ENCODE peak calls at places on chromosomes 12 and 14, in eight cellular contexts. B, G, T, M, V, P, L and N are unnamed samples.

GRCh38 chr14:33952541-33952940 is 1.7 kb upstream of the EGLN3 start:
- DNase-seq in B (no peak), G (no peak), T (no peak), M (no peak), V (no peak), P (no peak), L (no peak), N (no peak)

GRCh38 chr14:53391631-53392030 is 238.5 kb upstream of the DDHD1 start:
- DNase-seq in B (no peak), G (no peak), T (peak; percentile 52), M (no peak), V (no peak), P (no peak), L (no peak), N (no peak)

GRCh38 chr14:76761849-76762616 is 765 bp downstream of the VASH1 start:
- DNase-seq in B (no peak), G (no peak), T (no peak), M (no peak), V (no peak), P (no peak), L (peak; percentile 23), N (no peak)

GRCh38 chr14:100866666-100867630 is 36.6 kb downstream of the RTL1 start:
- DNase-seq in B (no peak), G (no peak), T (no peak), M (no peak), V (no peak), P (no peak), L (no peak), N (no peak)

GRCh38 chr14:52977798-52978197 is 26.9 kb upstream of the FERMT2 start:
- DNase-seq in B (peak; percentile 31), G (no peak), T (no peak), M (no peak), V (no peak), P (no peak), L (no peak), N (no peak)

GRCh38 chr12:76623929-76624328 is 64.4 kb upstream of the OSBPL8 start:
- DNase-seq in B (no peak), G (no peak), T (peak; percentile 28), M (peak; percentile 61), V (no peak), P (no peak), L (no peak), N (no peak)

GRCh38 chr14:52315355-52315718 is 1.2 kb downstream of the PTGER2 start:
- DNase-seq in B (no peak), G (no peak), T (no peak), M (no peak), V (no peak), P (no peak), L (no peak), N (no peak)

GRCh38 chr12:64609543-64610091 is 678 bp upstream of the RASSF3 start:
- DNase-seq in B (no peak), G (no peak), T (no peak), M (peak; percentile 69), V (peak; percentile 23), P (no peak), L (no peak), N (no peak)

GRCh38 chr14:55245657-55246268 is 25.5 kb upstream of the FBXO34 start:
- DNase-seq in B (peak; percentile 30), G (peak; percentile 16), T (no peak), M (no peak), V (no peak), P (no peak), L (no peak), N (no peak)

GRCh38 chr14:66238969-66239368 is 247.2 kb upstream of the CCDC196 start:
- DNase-seq in B (no peak), G (no peak), T (no peak), M (no peak), V (no peak), P (no peak), L (no peak), N (no peak)

GRCh38 chr12:114679942-114680341 is 4.0 kb downstream of the TBX3 start:
- DNase-seq in B (no peak), G (no peak), T (no peak), M (no peak), V (no peak), P (no peak), L (no peak), N (no peak)

GRCh38 chr14:101030586-101030985 is 127.1 kb upstream of the RTL1 start:
- DNase-seq in B (no peak), G (no peak), T (no peak), M (no peak), V (no peak), P (no peak), L (no peak), N (peak; percentile 6)

GRCh38 chr12:95114766-95115450 is 41.5 kb upstream of the NR2C1 start:
- DNase-seq in B (no peak), G (no peak), T (no peak), M (no peak), V (peak; percentile 30), P (no peak), L (peak; percentile 50), N (no peak)

GRCh38 chr12:95802482-95803264 is 12.1 kb upstream of the NTN4 start:
- DNase-seq in B (no peak), G (no peak), T (peak; percentile 67), M (peak; percentile 94), V (no peak), P (no peak), L (no peak), N (no peak)

GRCh38 chr14:82341386-82341785 is 807.7 kb upstream of the SEL1L start:
- DNase-seq in B (no peak), G (no peak), T (no peak), M (no peak), V (no peak), P (no peak), L (no peak), N (no peak)

GRCh38 chr14:22535916-22536315 is 53.1 kb downstream of the DAD1 start:
- DNase-seq in B (no peak), G (no peak), T (no peak), M (no peak), V (no peak), P (no peak), L (no peak), N (no peak)

GRCh38 chr12:50065726-50066310 is 8.4 kb downstream of the ASIC1 start:
- DNase-seq in B (no peak), G (no peak), T (no peak), M (no peak), V (no peak), P (no peak), L (no peak), N (no peak)

GRCh38 chr14:75383721-75384120 is 44.1 kb upstream of the JDP2 start:
- DNase-seq in B (no peak), G (no peak), T (no peak), M (no peak), V (no peak), P (no peak), L (no peak), N (no peak)

GRCh38 chr14:30553311-30553989 is 5.5 kb upstream of the G2E3 start:
- DNase-seq in B (no peak), G (no peak), T (no peak), M (no peak), V (no peak), P (no peak), L (no peak), N (no peak)

GRCh38 chr12:106085213-106085612 is 53.5 kb downstream of the NUAK1 start:
- DNase-seq in B (no peak), G (no peak), T (no peak), M (no peak), V (no peak), P (no peak), L (no peak), N (no peak)

GRCh38 chr12:128797119-128798118 is 26.3 kb downstream of the SLC15A4 start:
- DNase-seq in B (no peak), G (no peak), T (no peak), M (peak; percentile 68), V (peak; percentile 48), P (no peak), L (no peak), N (no peak)

GRCh38 chr12:94879542-94879941 is 124.0 kb downstream of the NDUFA12 start:
- DNase-seq in B (no peak), G (no peak), T (no peak), M (no peak), V (peak; percentile 14), P (no peak), L (no peak), N (no peak)

GRCh38 chr14:65156568-65157366 is 54.5 kb upstream of the MAX start:
- DNase-seq in B (no peak), G (no peak), T (peak; percentile 66), M (no peak), V (peak; percentile 23), P (no peak), L (no peak), N (no peak)

GRCh38 chr12:105980048-105980447 is 158.7 kb downstream of the NUAK1 start:
- DNase-seq in B (no peak), G (no peak), T (no peak), M (no peak), V (no peak), P (no peak), L (no peak), N (no peak)

GRCh38 chr14:68208218-68208617 is 388.6 kb downstream of the RAD51B start:
- DNase-seq in B (no peak), G (no peak), T (peak; percentile 49), M (no peak), V (no peak), P (no peak), L (no peak), N (no peak)

GRCh38 chr14:63480599-63480998 is 62.6 kb downstream of the PPP2R5E start:
- DNase-seq in B (no peak), G (no peak), T (no peak), M (peak; percentile 6), V (no peak), P (no peak), L (no peak), N (no peak)

GRCh38 chr12:42978718-42979117 is 389.2 kb upstream of the PRICKLE1 start:
- DNase-seq in B (no peak), G (no peak), T (no peak), M (no peak), V (no peak), P (no peak), L (no peak), N (no peak)

GRCh38 chr12:127060310-127060847 is 1206.6 kb upstream of the TMEM132C start:
- DNase-seq in B (no peak), G (no peak), T (no peak), M (no peak), V (no peak), P (no peak), L (peak; percentile 45), N (no peak)

GRCh38 chr12:69685810-69686209 is 13.3 kb downstream of the BEST3 start:
- DNase-seq in B (no peak), G (no peak), T (peak; percentile 80), M (peak; percentile 16), V (no peak), P (no peak), L (no peak), N (no peak)

GRCh38 chr12:113476093-113476986 is 4.7 kb upstream of the LHX5 start:
- DNase-seq in B (no peak), G (no peak), T (no peak), M (no peak), V (peak; percentile 57), P (no peak), L (no peak), N (no peak)

GRCh38 chr12:73935817-73936216 is 601.8 kb upstream of the ATXN7L3B start:
- DNase-seq in B (no peak), G (no peak), T (no peak), M (peak; percentile 26), V (no peak), P (no peak), L (peak; percentile 41), N (no peak)

GRCh38 chr12:47021298-47021697 is 58.1 kb upstream of the PCED1B start:
- DNase-seq in B (peak; percentile 23), G (peak; percentile 10), T (peak; percentile 11), M (peak; percentile 73), V (no peak), P (no peak), L (no peak), N (no peak)

GRCh38 chr12:18415227-18415626 is 153.9 kb downstream of the PIK3C2G start:
- DNase-seq in B (no peak), G (no peak), T (no peak), M (no peak), V (no peak), P (no peak), L (no peak), N (no peak)

GRCh38 chr14:100303179-100303578 is 3.1 kb downstream of the SLC25A29 start:
- DNase-seq in B (no peak), G (no peak), T (no peak), M (no peak), V (no peak), P (no peak), L (no peak), N (no peak)